ENCODE peak calls at places on chromosomes 13 and 19, in nine cellular contexts. H, Q, K, E, O, B, I, M and A are unnamed samples.

GRCh38 chr13:113920606-113921306 is 53.1 kb downstream of the C13orf46 start:
- DNase-seq in Q (no peak), E (no peak), B (no peak), O (no peak), M (no peak), H (no peak), I (no peak), K (no peak), A (no peak)

GRCh38 chr13:66410314-66410713 is 819.8 kb downstream of the PCDH9 start:
- DNase-seq in E (no peak), K (no peak), O (no peak), I (no peak), H (no peak), Q (no peak), M (no peak), B (no peak), A (no peak)

GRCh38 chr19:45402469-45403070 is 2.3 kb downstream of the PPP1R13L start:
- DNase-seq in E (no peak), K (peak; percentile 78), Q (no peak), O (no peak), I (no peak), H (no peak), B (no peak), M (no peak), A (no peak)

GRCh38 chr13:41613984-41614581 is 156.7 kb downstream of the RGCC start:
- DNase-seq in B (peak; percentile 95), H (no peak), K (peak; percentile 51), I (no peak), Q (peak; percentile 40), E (no peak), M (no peak), O (no peak), A (no peak)

GRCh38 chr19:56144396-56144795 is 3.3 kb downstream of the ZNF444 start:
- DNase-seq in B (no peak), H (no peak), O (no peak), Q (no peak), I (no peak), E (peak; percentile 45), K (no peak), M (no peak), A (no peak)

GRCh38 chr13:109673477-109673876 is 112.9 kb downstream of the IRS2 start:
- DNase-seq in K (no peak), B (no peak), H (no peak), O (no peak), Q (no peak), I (no peak), E (no peak), M (no peak), A (no peak)

GRCh38 chr19:13621413-13621812 is 115.1 kb upstream of the CACNA1A start:
- DNase-seq in H (no peak), O (no peak), Q (peak; percentile 57), B (peak; percentile 89), M (no peak), I (peak; percentile 14), K (peak; percentile 98), E (no peak), A (peak; percentile 9)

GRCh38 chr19:34325961-34326360 is 39.0 kb upstream of the GPI start:
- DNase-seq in I (no peak), H (no peak), K (no peak), E (no peak), Q (no peak), B (peak; percentile 29), M (no peak), O (no peak), A (no peak)

GRCh38 chr13:23466144-23467002 is 32.9 kb upstream of the SACS start:
- DNase-seq in O (peak; percentile 53), M (peak; percentile 58), I (peak; percentile 13), E (peak; percentile 47), Q (peak; percentile 66), K (peak; percentile 75), H (peak; percentile 43), B (peak; percentile 88), A (peak; percentile 34)

GRCh38 chr13:45714170-45714569 is 12.1 kb downstream of the CBY2 start:
- DNase-seq in E (no peak), K (no peak), M (no peak), B (no peak), I (no peak), H (no peak), O (no peak), Q (no peak), A (no peak)

GRCh38 chr13:95862401-95862800 is 185.5 kb downstream of the DNAJC3 start:
- DNase-seq in B (no peak), Q (no peak), K (no peak), M (no peak), E (no peak), H (no peak), I (no peak), O (no peak), A (no peak)

GRCh38 chr19:40139533-40140287 is 49.0 kb upstream of the ZNF780A start:
- DNase-seq in K (peak; percentile 23), I (peak; percentile 70), O (no peak), M (peak; percentile 28), B (peak; percentile 73), Q (peak; percentile 43), H (no peak), E (no peak), A (no peak)